ENCODE peak calls at places on chromosome 17, in nine cellular contexts. M, B, J, W, O, K, A, G and Q are unnamed samples.

GRCh38 chr17:82872591-82873520 is 33.0 kb upstream of the ZNF750 start:
- DNase-seq in G (no peak), J (no peak), A (no peak), B (no peak), W (no peak), M (no peak), O (no peak), K (no peak), Q (no peak)

GRCh38 chr17:42041619-42042018 is 8.8 kb downstream of the C17orf113 start:
- DNase-seq in W (no peak), K (no peak), O (no peak), J (no peak), B (no peak), M (no peak), G (no peak), A (no peak), Q (no peak)

GRCh38 chr17:72531729-72532128 is 410.9 kb downstream of the SOX9 start:
- DNase-seq in B (no peak), J (no peak), M (no peak), O (no peak), G (no peak), A (no peak), K (no peak), W (no peak), Q (no peak)

GRCh38 chr17:32907583-32907982 is 20.4 kb upstream of the TMEM98 start:
- DNase-seq in J (no peak), B (peak; percentile 52), O (no peak), K (no peak), M (peak; percentile 11), G (no peak), A (no peak), W (peak; percentile 66), Q (no peak)

GRCh38 chr17:44005865-44006580 is 1.6 kb downstream of the NAGS start:
- DNase-seq in W (peak; percentile 76), A (peak; percentile 38), J (no peak), O (no peak), G (no peak), M (no peak), K (no peak), B (peak; percentile 83), Q (no peak)

GRCh38 chr17:77379065-77379428 is 238.3 kb downstream of the SEC14L1 start:
- DNase-seq in W (no peak), O (no peak), M (no peak), K (no peak), J (no peak), B (no peak), G (no peak), A (no peak), Q (no peak)

GRCh38 chr17:38912221-38912813 is 13.1 kb upstream of the LASP1NB start:
- DNase-seq in K (peak; percentile 47), O (no peak), B (peak; percentile 48), W (peak; percentile 94), J (no peak), A (peak; percentile 53), G (no peak), M (peak; percentile 73), Q (peak; percentile 75)

GRCh38 chr17:11935734-11936406 is 61.4 kb downstream of the ZNF18 start:
- DNase-seq in M (peak; percentile 63), G (peak; percentile 33), B (no peak), J (peak; percentile 16), O (no peak), K (no peak), A (peak; percentile 28), W (no peak), Q (peak; percentile 59)

GRCh38 chr17:80195671-80196529 is 24.2 kb downstream of the SGSH start:
- DNase-seq in B (no peak), W (no peak), K (no peak), G (no peak), J (no peak), O (no peak), M (no peak), A (peak; percentile 2), Q (peak; percentile 11)
- TF ChIP-seq CTCF in B (peak; percentile 72), W (peak; percentile 77), K (peak; percentile 65), G (peak; percentile 66), J (peak; percentile 81), O (peak; percentile 93), M (peak; percentile 90), A (peak; percentile 93), Q (peak; percentile 95)

GRCh38 chr17:48615212-48615962 is at the start of gene HOXB8:
- DNase-seq in B (no peak), J (no peak), O (no peak), G (no peak), W (no peak), K (no peak), M (no peak), A (no peak), Q (no peak)

GRCh38 chr17:48612456-48612853 is 1.6 kb upstream of the HOXB7 start:
- DNase-seq in W (no peak), G (peak; percentile 54), J (no peak), K (no peak), B (no peak), O (no peak), M (no peak), A (no peak), Q (no peak)

GRCh38 chr17:48612854-48613691 is 2.0 kb downstream of the HOXB8 start:
- DNase-seq in B (peak; percentile 71), J (peak; percentile 19), W (no peak), A (peak; percentile 26), G (peak; percentile 61), M (no peak), K (no peak), O (no peak), Q (no peak)

GRCh38 chr17:48614904-48615211 is 234 bp downstream of the HOXB8 start:
- DNase-seq in K (no peak), A (no peak), W (no peak), M (no peak), B (no peak), G (no peak), O (no peak), J (no peak), Q (no peak)

DNA sequence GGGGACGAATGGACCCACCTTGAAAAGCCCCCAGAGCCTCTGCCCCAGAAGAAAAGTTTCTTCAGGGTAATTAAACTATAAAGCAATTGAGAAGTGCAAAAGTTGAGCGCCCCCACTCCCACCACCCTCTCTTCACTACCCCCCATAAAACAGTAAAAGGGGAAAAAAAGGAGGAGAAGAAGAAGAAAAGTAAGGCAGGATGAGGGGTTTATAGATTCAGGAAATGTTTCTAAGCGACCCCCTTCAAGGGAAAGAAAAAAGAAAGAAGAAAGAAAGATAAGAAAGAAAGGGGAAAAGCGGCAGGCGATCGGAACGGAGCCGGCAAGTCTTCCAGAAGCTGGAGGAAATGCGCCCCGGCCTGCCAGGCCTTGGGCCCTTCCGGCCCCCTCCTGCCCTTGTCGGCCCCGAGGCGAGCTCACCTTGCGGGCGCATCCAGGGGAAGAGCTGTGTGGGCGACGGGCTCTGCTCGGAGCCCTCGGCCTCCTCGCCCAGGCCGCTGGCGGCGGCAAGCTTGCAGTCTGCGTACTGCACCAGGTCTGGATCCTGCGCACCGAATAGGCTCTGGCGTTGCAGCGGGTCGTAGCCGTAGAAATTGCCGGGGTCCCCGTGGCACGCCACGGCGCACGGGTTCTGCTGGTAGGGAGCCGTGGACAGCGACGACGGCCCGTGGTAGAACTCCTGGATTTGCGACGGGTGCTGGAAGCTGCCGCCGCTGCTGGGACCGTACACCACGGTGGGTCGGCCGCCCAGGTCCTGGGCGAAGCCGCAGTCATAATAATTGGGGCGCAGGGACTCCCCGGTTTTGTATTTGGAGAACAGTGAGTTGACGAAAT is 1.0 kb downstream of the HOXB8 start:
- DNase-seq in J (no peak), W (no peak), A (no peak), B (peak; percentile 70), K (no peak), O (no peak), M (no peak), G (peak; percentile 31), Q (no peak)
- H3K4me3 ChIP-seq in J (peak overlapping the region; percentile 21), W (no peak overlapping the region), A (no peak overlapping the region), B (peak overlapping the region; percentile 71), K (peak overlapping the region; percentile 68), O (no peak overlapping the region), M (peak overlapping the region; percentile 20), G (peak overlapping the region; percentile 52), Q (no peak overlapping the region)

GRCh38 chr17:80825471-80826345 is 165.9 kb upstream of the CHMP6 start:
- DNase-seq in B (peak; percentile 31), J (no peak), O (no peak), G (no peak), M (no peak), A (no peak), K (peak; percentile 35), W (no peak), Q (no peak)

GRCh38 chr17:80826346-80826954 is 165.2 kb upstream of the CHMP6 start:
- DNase-seq in K (peak; percentile 45), G (no peak), O (no peak), M (no peak), B (peak; percentile 22), W (peak; percentile 52), A (no peak), J (no peak), Q (no peak)

GRCh38 chr17:80829166-80829813 is 162.4 kb upstream of the CHMP6 start:
- DNase-seq in M (no peak), B (no peak), W (no peak), O (no peak), J (no peak), A (no peak), K (peak; percentile 31), G (no peak), Q (no peak)

GRCh38 chr17:80827646-80828643 is 163.7 kb upstream of the CHMP6 start:
- DNase-seq in K (peak; percentile 46), W (no peak), A (no peak), G (peak; percentile 50), O (no peak), J (peak; percentile 34), B (peak; percentile 36), M (peak; percentile 21), Q (no peak)

GRCh38 chr17:80826955-80827645 is 164.5 kb upstream of the CHMP6 start:
- DNase-seq in W (peak; percentile 56), B (peak; percentile 34), A (peak; percentile 95), O (peak; percentile 79), G (peak; percentile 99), K (peak; percentile 54), J (peak; percentile 99), M (peak; percentile 99), Q (peak; percentile 98)
- TF ChIP-seq CTCF in W (no peak), B (no peak), A (peak; percentile 41), O (no peak), G (peak; percentile 38), K (no peak), J (no peak), M (peak; percentile 17), Q (no peak)

GRCh38 chr17:5973410-5973809 is 96.8 kb upstream of the WSCD1 start:
- DNase-seq in O (no peak), G (no peak), J (no peak), A (no peak), W (no peak), K (no peak), M (no peak), B (no peak), Q (no peak)

GRCh38 chr17:5975651-5976050 is 94.5 kb upstream of the WSCD1 start:
- DNase-seq in O (no peak), J (no peak), B (no peak), K (no peak), G (no peak), W (no peak), M (no peak), A (no peak), Q (no peak)

DNA sequence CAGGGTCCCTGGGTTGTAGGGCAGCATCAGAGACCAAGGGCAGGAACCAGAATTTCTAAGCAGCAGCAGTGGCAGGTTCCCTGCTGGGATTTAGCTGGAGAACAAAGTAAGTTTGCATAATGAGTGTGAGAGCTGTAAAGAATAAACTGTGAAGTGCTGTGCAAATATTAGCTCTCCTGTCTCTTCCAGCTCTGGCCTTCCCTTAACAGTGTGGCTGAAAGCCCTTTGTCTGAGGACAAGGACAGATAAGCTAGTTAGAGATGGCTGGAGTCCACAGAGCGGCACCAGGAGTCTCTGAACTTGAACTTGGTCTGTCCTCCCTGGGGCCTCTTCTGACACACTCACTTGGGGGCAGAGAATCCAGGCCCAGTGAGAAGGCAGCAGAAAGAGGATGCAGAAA is 98.2 kb upstream of the WSCD1 start:
- DNase-seq in O (no peak), K (no peak), B (no peak), G (no peak), W (no peak), J (no peak), M (no peak), A (no peak), Q (no peak)
- H3K4me3 ChIP-seq in O (no peak overlapping the region), K (no peak overlapping the region), B (no peak overlapping the region), G (no peak overlapping the region), W (no peak overlapping the region), J (no peak overlapping the region), M (no peak overlapping the region), A (no peak overlapping the region), Q (no peak overlapping the region)